ENCODE peak calls at places on chromosomes 4 and X, in six cellular contexts. I is SK-N-SH; F is mesenchymal stem cell; B is CD4-positive, alpha-beta memory T cell; E is fibroblast of lung; Y is upper lobe of right lung. L is an unnamed sample.

GRCh38 chr4:77433102-77433733 is 172.4 kb upstream of the CXCL13 start:
- DNase-seq in I (peak; percentile 40), F (peak; percentile 32), B (peak; percentile 28), E (peak; percentile 35), Y (no peak), L (no peak)

GRCh38 chrX:47217121-47217851 is 1.2 kb upstream of the CDK16 start:
- DNase-seq in I (peak; percentile 49), F (peak; percentile 87), B (no peak), E (no peak), Y (no peak), L (no peak)

GRCh38 chrX:124605518-124605917 is 259.2 kb downstream of the SH2D1A start:
- DNase-seq in I (no peak), F (no peak), B (no peak), E (no peak), Y (no peak), L (no peak)

GRCh38 chr4:37685211-37685725 is 908 bp downstream of the RELL1 start:
- DNase-seq in I (no peak), F (peak; percentile 84), B (peak; percentile 82), E (peak; percentile 85), Y (no peak), L (no peak)

GRCh38 chr4:144594471-144594986 is 51.4 kb upstream of the HHIP start:
- DNase-seq in I (no peak), F (no peak), B (no peak), E (no peak), Y (no peak), L (no peak)

GRCh38 chr4:112214397-112215264 is 17.0 kb upstream of the AP1AR start:
- DNase-seq in I (peak; percentile 56), F (peak; percentile 41), B (peak; percentile 24), E (peak; percentile 55), Y (no peak), L (no peak)

GRCh38 chr4:1834047-1834769 is 21.7 kb downstream of the LETM1 start:
- DNase-seq in I (no peak), F (no peak), B (no peak), E (no peak), Y (no peak), L (no peak)

GRCh38 chrX:19846995-19847790 is 40.2 kb downstream of the SH3KBP1 start:
- DNase-seq in I (no peak), F (peak; percentile 93), B (no peak), E (peak; percentile 80), Y (no peak), L (peak; percentile 56)

GRCh38 chr4:15238720-15239119 is 189.1 kb upstream of the C1QTNF7 start:
- DNase-seq in I (peak; percentile 65), F (peak; percentile 75), B (no peak), E (peak; percentile 70), Y (no peak), L (no peak)

GRCh38 chr4:152278505-152279301 is 257.2 kb downstream of the FBXW7 start:
- DNase-seq in I (no peak), F (no peak), B (no peak), E (no peak), Y (no peak), L (no peak)

GRCh38 chr4:143021384-143021783 is 163.3 kb upstream of the USP38 start:
- DNase-seq in I (no peak), F (no peak), B (no peak), E (no peak), Y (no peak), L (no peak)

GRCh38 chr4:41146716-41147506 is 67.4 kb downstream of the APBB2 start:
- DNase-seq in I (no peak), F (peak; percentile 39), B (no peak), E (peak; percentile 69), Y (no peak), L (no peak)

GRCh38 chr4:109079177-109079576 is 223.3 kb downstream of the COL25A1 start:
- DNase-seq in I (no peak), F (peak; percentile 68), B (no peak), E (peak; percentile 68), Y (no peak), L (no peak)

GRCh38 chr4:14667624-14668295 is 334.5 kb upstream of the CPEB2 start:
- DNase-seq in I (no peak), F (no peak), B (no peak), E (peak; percentile 45), Y (no peak), L (no peak)

GRCh38 chr4:26081795-26082498 is 167.9 kb downstream of the SMIM20 start:
- DNase-seq in I (no peak), F (peak; percentile 61), B (peak; percentile 40), E (peak; percentile 74), Y (no peak), L (no peak)

GRCh38 chr4:53055274-53055673 is 193.2 kb downstream of the RASL11B start:
- DNase-seq in I (peak; percentile 14), F (peak; percentile 68), B (no peak), E (peak; percentile 77), Y (no peak), L (no peak)

GRCh38 chr4:40283968-40284367 is 51.2 kb upstream of the CHRNA9 start:
- DNase-seq in I (no peak), F (no peak), B (peak; percentile 86), E (no peak), Y (no peak), L (no peak)

GRCh38 chr4:169398294-169398693 is 127.5 kb upstream of the SH3RF1 start:
- DNase-seq in I (no peak), F (peak; percentile 87), B (no peak), E (peak; percentile 90), Y (no peak), L (no peak)

GRCh38 chr4:37767546-37767945 is 58.9 kb upstream of the PGM2 start:
- DNase-seq in I (no peak), F (no peak), B (no peak), E (peak; percentile 43), Y (peak; percentile 83), L (no peak)

GRCh38 chr4:163988921-163989320 is 494.4 kb downstream of the TMA16 start:
- DNase-seq in I (no peak), F (no peak), B (no peak), E (no peak), Y (no peak), L (no peak)

GRCh38 chrX:106999002-106999975 is 723 bp downstream of the MORC4 start:
- DNase-seq in I (peak; percentile 54), F (peak; percentile 59), B (peak; percentile 55), E (peak; percentile 61), Y (peak; percentile 69), L (no peak)

GRCh38 chrX:20060961-20061868 is 55.5 kb downstream of the MAP7D2 start:
- DNase-seq in I (no peak), F (no peak), B (no peak), E (no peak), Y (no peak), L (no peak)

GRCh38 chr4:82787342-82787741 is 11.3 kb downstream of the SCD5 start:
- DNase-seq in I (no peak), F (no peak), B (no peak), E (no peak), Y (no peak), L (no peak)

GRCh38 chr4:167234388-167234881 is at the start of gene SPOCK3:
- DNase-seq in I (peak; percentile 61), F (peak; percentile 44), B (no peak), E (peak; percentile 31), Y (peak; percentile 70), L (peak; percentile 52)

GRCh38 chrX:98111684-98112083 is 1228.0 kb downstream of the RPA4 start:
- DNase-seq in I (no peak), F (no peak), B (no peak), E (no peak), Y (no peak), L (no peak)

GRCh38 chr4:95061220-95061619 is 303.5 kb downstream of the BMPR1B start:
- DNase-seq in I (no peak), F (peak; percentile 38), B (no peak), E (no peak), Y (no peak), L (no peak)

GRCh38 chr4:105350859-105351494 is 122.9 kb downstream of the PPA2 start:
- DNase-seq in I (no peak), F (peak; percentile 8), B (no peak), E (peak; percentile 86), Y (no peak), L (no peak)

GRCh38 chr4:100823066-100823992 is 305.5 kb upstream of the EMCN start:
- DNase-seq in I (no peak), F (no peak), B (no peak), E (no peak), Y (no peak), L (no peak)

GRCh38 chr4:52890401-52890791 is 28.3 kb downstream of the RASL11B start:
- DNase-seq in I (no peak), F (no peak), B (no peak), E (no peak), Y (no peak), L (no peak)

GRCh38 chr4:25792843-25793242 is 69.9 kb downstream of the SEL1L3 start:
- DNase-seq in I (no peak), F (no peak), B (no peak), E (no peak), Y (no peak), L (no peak)

GRCh38 chr4:58303456-58303855 is 1193.3 kb upstream of the IGFBP7 start:
- DNase-seq in I (no peak), F (no peak), B (no peak), E (no peak), Y (no peak), L (no peak)

DNA sequence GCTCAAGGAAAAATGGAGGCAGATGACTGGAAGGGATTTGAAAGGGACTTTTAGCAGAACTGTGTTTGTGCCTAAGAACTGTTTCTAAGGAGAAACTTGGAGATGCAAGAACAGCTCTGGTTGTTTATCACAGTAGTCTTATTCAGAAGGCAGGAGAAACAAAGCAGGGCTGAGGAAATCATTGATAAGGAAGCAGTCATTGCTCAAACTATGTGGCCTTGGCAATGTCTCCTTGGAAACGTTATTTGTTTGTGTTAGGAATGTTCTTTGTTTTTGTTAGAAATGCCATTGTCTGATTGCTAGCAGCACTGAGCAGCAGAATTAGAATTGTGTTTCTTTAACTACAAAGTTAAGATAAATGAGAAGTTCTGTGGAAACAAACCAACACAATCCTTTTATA is 1191.2 kb upstream of the IGFBP7 start:
- DNase-seq in I (no peak), F (peak; percentile 95), B (no peak), E (peak; percentile 0), Y (no peak), L (no peak)
- H3K4me1 ChIP-seq in I (no peaks in the 10 kb centered on the region), F (no peaks in the 10 kb centered on the region), B (no peaks in the 10 kb centered on the region), E (no peaks in the 10 kb centered on the region), Y (no peaks in the 10 kb centered on the region), L (no peaks in the 10 kb centered on the region)

DNA sequence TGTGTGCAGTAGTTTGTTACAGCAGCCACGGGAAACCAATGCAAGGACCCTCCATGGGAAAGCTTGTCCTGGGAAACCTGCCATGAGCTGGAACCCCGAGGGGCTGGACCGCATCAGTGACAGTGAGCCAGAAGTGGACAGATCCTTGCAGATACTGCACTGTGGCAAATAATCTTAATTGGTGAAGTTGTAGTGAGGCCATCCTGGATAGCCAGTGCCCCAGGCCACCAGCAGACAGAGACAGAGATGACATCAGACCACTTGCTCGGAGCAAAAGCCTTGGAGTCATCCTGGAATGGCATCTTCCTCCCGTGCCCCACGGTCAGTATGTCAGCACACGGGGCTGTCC is 35.2 kb upstream of the SORCS2 start:
- DNase-seq in I (peak; percentile 76), F (no peak), B (no peak), E (no peak), Y (peak; percentile 44), L (no peak)
- H3K27me3 ChIP-seq in I (peaks cover 30% of the 10 kb centered on the region), F (peaks cover 64% of the 10 kb centered on the region), B (no peaks in the 10 kb centered on the region), E (no peaks in the 10 kb centered on the region), Y (no peaks in the 10 kb centered on the region), L (no peaks in the 10 kb centered on the region)

GRCh38 chr4:6342530-6343293 is 73.1 kb downstream of the WFS1 start:
- DNase-seq in I (peak; percentile 50), F (no peak), B (no peak), E (peak; percentile 29), Y (no peak), L (no peak)
- H3K4me1 ChIP-seq in I (no peaks in the 10 kb centered on the region), F (peaks cover 6% of the 10 kb centered on the region), B (peaks cover 16% of the 10 kb centered on the region), E (no peaks in the 10 kb centered on the region), Y (no peaks in the 10 kb centered on the region), L (peaks cover 14% of the 10 kb centered on the region)

GRCh38 chr4:3775011-3775410 is 8.8 kb downstream of the ADRA2C start:
- DNase-seq in I (no peak), F (no peak), B (no peak), E (no peak), Y (no peak), L (no peak)
- H3K27me3 ChIP-seq in I (no peaks in the 10 kb centered on the region), F (peaks cover 26% of the 10 kb centered on the region), B (no peaks in the 10 kb centered on the region), E (peaks cover 2% of the 10 kb centered on the region), Y (peaks cover 24% of the 10 kb centered on the region), L (peaks cover 50% of the 10 kb centered on the region)